ENCODE peak calls at places on chromosomes 5 and 9, in five cellular contexts. P is Caki2; R is NCI-H1417 treated with DMSO at 0.1 percent for 48 hours; O is renal cortical epithelial cell; U is stimulated activated CD4-positive, alpha-beta T cell treated with anti-CD3 and anti-CD28 coated beads, Interleukin-4, amount 100 ng/mL, for 4 hours. C is an unnamed sample.

GRCh38 chr5:5156461-5157082 is 16.4 kb downstream of the ADAMTS16 start:
- DNase-seq in R (no peak), U (no peak), O (peak; percentile 65), P (no peak), C (no peak)

GRCh38 chr9:71249729-71250317 is 128.4 kb upstream of the TRPM3 start:
- DNase-seq in O (peak; percentile 78), P (peak; percentile 31), U (no peak), R (peak; percentile 71), C (peak; percentile 93)

GRCh38 chr5:123203105-123203794 is 114.2 kb downstream of the PRDM6 start:
- DNase-seq in P (no peak), O (no peak), R (no peak), U (no peak), C (no peak)

GRCh38 chr9:116238225-116238624 is 84.6 kb downstream of the PAPPA start:
- DNase-seq in P (peak; percentile 51), R (no peak), U (no peak), O (peak; percentile 91), C (no peak)

GRCh38 chr9:121778252-121779225 is 127.1 kb downstream of the DAB2IP start:
- DNase-seq in R (no peak), O (no peak), U (no peak), P (no peak), C (peak; percentile 10)

GRCh38 chr5:55855509-55855908 is 4.4 kb downstream of the IL31RA start:
- DNase-seq in U (no peak), R (no peak), O (no peak), P (no peak), C (peak; percentile 13)

GRCh38 chr5:40078907-40079575 is 600.7 kb upstream of the PTGER4 start:
- DNase-seq in P (no peak), R (no peak), O (peak; percentile 48), U (no peak), C (no peak)

GRCh38 chr5:135484563-135485157 is 32.5 kb upstream of the TIFAB start:
- DNase-seq in R (no peak), O (no peak), U (no peak), P (no peak), C (no peak)

GRCh38 chr9:104748359-104749031 is 1.0 kb downstream of the NIPSNAP3A start:
- DNase-seq in R (no peak), P (no peak), O (peak; percentile 8), U (no peak), C (peak; percentile 34)

GRCh38 chr5:170135796-170136490 is 30.2 kb downstream of the FOXI1 start:
- DNase-seq in U (no peak), O (peak; percentile 46), P (no peak), R (no peak), C (no peak)

GRCh38 chr9:5499889-5500398 is 10.4 kb upstream of the PDCD1LG2 start:
- DNase-seq in U (no peak), R (no peak), O (peak; percentile 24), P (no peak), C (peak; percentile 11)

GRCh38 chr9:106953166-106953565 is 90.2 kb downstream of the ZNF462 start:
- DNase-seq in R (no peak), P (peak; percentile 70), O (peak; percentile 96), U (no peak), C (no peak)

GRCh38 chr9:124498499-124499146 is 8.6 kb downstream of the NR5A1 start:
- DNase-seq in P (no peak), O (no peak), R (no peak), U (no peak), C (no peak)

GRCh38 chr5:38848637-38849036 is 2.8 kb downstream of the OSMR start:
- DNase-seq in O (no peak), U (no peak), P (no peak), R (no peak), C (no peak)

GRCh38 chr5:916441-917293 is 24.0 kb downstream of the TRIP13 start:
- DNase-seq in R (no peak), P (no peak), U (no peak), O (no peak), C (no peak)

GRCh38 chr9:104346645-104347175 is 157.4 kb upstream of the OR13F1 start:
- DNase-seq in R (no peak), U (no peak), P (no peak), O (no peak), C (no peak)

C was measured in SK-MEL-5.